ENCODE peak calls at places on chromosomes 3 and 15, in six cellular contexts. A is stimulated activated CD8-positive, alpha-beta memory T cell treated with anti-CD3 and anti-CD28 coated beads, Interleukin-7, amount 100 ng/mL, for 1 hour; L is RCC 7860; O is stomach; S is amniotic stem cell; R is mesothelial cell of epicardium. N is an unnamed sample.

GRCh38 chr15:101381671-101382212 is 86.7 kb upstream of the SNRPA1 start:
- DNase-seq in A (no peak), L (no peak), O (no peak), S (no peak), R (no peak), N (no peak)

GRCh38 chr3:151753846-151754245 is 20.1 kb downstream of the AADACL2 start:
- DNase-seq in A (no peak), L (no peak), O (no peak), S (no peak), R (no peak), N (no peak)

GRCh38 chr15:85142324-85142723 is 160.7 kb downstream of the PDE8A start:
- DNase-seq in A (no peak), L (peak; percentile 60), O (no peak), S (peak; percentile 21), R (no peak), N (no peak)

GRCh38 chr3:52879581-52879980 is 17.8 kb downstream of the STIMATE start:
- DNase-seq in A (no peak), L (no peak), O (no peak), S (no peak), R (no peak), N (no peak)

GRCh38 chr3:33054100-33055097 is 42.5 kb downstream of the GLB1 start:
- DNase-seq in A (no peak), L (no peak), O (no peak), S (no peak), R (no peak), N (no peak)

GRCh38 chr3:143016321-143016972 is 15.1 kb downstream of the U2SURP start:
- DNase-seq in A (no peak), L (no peak), O (no peak), S (no peak), R (no peak), N (no peak)

GRCh38 chr3:51371943-51372557 is 13.0 kb upstream of the MANF start:
- DNase-seq in A (no peak), L (peak; percentile 28), O (peak; percentile 66), S (peak; percentile 73), R (no peak), N (no peak)

GRCh38 chr3:23319913-23320312 is 116.8 kb downstream of the UBE2E2 start:
- DNase-seq in A (no peak), L (no peak), O (no peak), S (no peak), R (no peak), N (no peak)

GRCh38 chr3:51687472-51688205 is 16.6 kb downstream of the TEX264 start:
- DNase-seq in A (no peak), L (no peak), O (no peak), S (peak; percentile 29), R (no peak), N (no peak)

GRCh38 chr15:75809986-75810750 is 33.1 kb upstream of the UBE2Q2 start:
- DNase-seq in A (no peak), L (peak; percentile 14), O (peak; percentile 34), S (no peak), R (no peak), N (no peak)

GRCh38 chr15:68693071-68693470 is 114.3 kb downstream of the CORO2B start:
- DNase-seq in A (no peak), L (no peak), O (no peak), S (no peak), R (no peak), N (no peak)

GRCh38 chr3:127406309-127407025 is 118.6 kb upstream of the PRR20G start:
- DNase-seq in A (no peak), L (peak; percentile 33), O (peak; percentile 28), S (no peak), R (no peak), N (no peak)

GRCh38 chr3:5138214-5138981 is 16.3 kb downstream of the ARL8B start:
- DNase-seq in A (no peak), L (no peak), O (no peak), S (no peak), R (no peak), N (no peak)

GRCh38 chr3:132605374-132605792 is 8.3 kb downstream of the ACKR4 start:
- DNase-seq in A (no peak), L (no peak), O (no peak), S (no peak), R (no peak), N (no peak)

GRCh38 chr3:11413071-11413470 is 140.9 kb downstream of the ATG7 start:
- DNase-seq in A (no peak), L (no peak), O (no peak), S (no peak), R (no peak), N (no peak)

GRCh38 chr3:155185623-155186022 is 105.5 kb downstream of the MME start:
- DNase-seq in A (no peak), L (no peak), O (no peak), S (peak; percentile 6), R (no peak), N (no peak)

GRCh38 chr3:99319961-99320360 is 318.4 kb upstream of the COL8A1 start:
- DNase-seq in A (no peak), L (no peak), O (no peak), S (peak; percentile 76), R (no peak), N (no peak)